ENCODE peak calls at places on chromosome 12, in six cellular contexts. Y is pulmonary artery endothelial cell; O is AG09319; Z is GM03348; N is activated CD8-positive, alpha-beta memory T cell treated with anti-CD3 and anti-CD28 coated beads for 1 hour; G is fibroblast of villous mesenchyme. E is an unnamed sample.

GRCh38 chr12:7555752-7556151 is 52.2 kb upstream of the CD163 start:
- DNase-seq in Y (no peak), O (peak), Z (peak), N (no peak), G (peak), E (no peak)

GRCh38 chr12:46219892-46220655 is 48.8 kb downstream of the SLC38A1 start:
- DNase-seq in Y (peak), O (peak), Z (peak), N (peak), G (peak), E (no peak)

GRCh38 chr12:88272456-88272855 is 130.3 kb downstream of the TMTC3 start:
- DNase-seq in Y (no peak), O (no peak), Z (no peak), N (no peak), G (peak), E (no peak)

GRCh38 chr12:132489078-132489601 is 811 bp upstream of the FBRSL1 start:
- DNase-seq in Y (no peak), O (no peak), Z (no peak), N (no peak), G (peak), E (no peak)

GRCh38 chr12:21337959-21338704 is 3.4 kb upstream of the SLCO1A2 start:
- DNase-seq in Y (no peak), O (no peak), Z (no peak), N (no peak), G (no peak), E (no peak)

GRCh38 chr12:14873440-14874185 is 12.0 kb downstream of the MGP start:
- DNase-seq in Y (no peak), O (no peak), Z (no peak), N (no peak), G (no peak), E (no peak)

GRCh38 chr12:96371787-96372699 is 28.2 kb downstream of the CDK17 start:
- DNase-seq in Y (no peak), O (no peak), Z (no peak), N (no peak), G (no peak), E (no peak)

GRCh38 chr12:15863984-15864383 is 18.2 kb upstream of the STRAP start:
- DNase-seq in Y (no peak), O (no peak), Z (no peak), N (no peak), G (no peak), E (no peak)

GRCh38 chr12:51415931-51416330 is 8.7 kb upstream of the SLC4A8 start:
- DNase-seq in Y (no peak), O (no peak), Z (no peak), N (no peak), G (no peak), E (no peak)

GRCh38 chr12:4324366-4324765 is 3.4 kb downstream of the TIGAR start:
- DNase-seq in Y (no peak), O (no peak), Z (no peak), N (no peak), G (peak), E (no peak)

GRCh38 chr12:128290938-128291337 is 24.0 kb downstream of the TMEM132C start:
- DNase-seq in Y (no peak), O (no peak), Z (no peak), N (no peak), G (no peak), E (no peak)

GRCh38 chr12:104121001-104121400 is 17.0 kb downstream of the NFYB start:
- DNase-seq in Y (peak), O (no peak), Z (peak), N (no peak), G (no peak), E (no peak)

GRCh38 chr12:117134059-117134458 is 34.8 kb upstream of the TESC start:
- DNase-seq in Y (no peak), O (no peak), Z (no peak), N (no peak), G (peak), E (no peak)

GRCh38 chr12:103808239-103808880 is 32.7 kb downstream of the NT5DC3 start:
- DNase-seq in Y (no peak), O (no peak), Z (no peak), N (no peak), G (no peak), E (no peak)

GRCh38 chr12:117968826-117969659 is at the start of gene KSR2:
- DNase-seq in Y (no peak), O (no peak), Z (peak), N (peak), G (no peak), E (peak)

GRCh38 chr12:78209851-78210493 is 379.3 kb downstream of the NAV3 start:
- DNase-seq in Y (no peak), O (no peak), Z (peak), N (no peak), G (peak), E (no peak)

GRCh38 chr12:79124385-79124784 is 259.8 kb downstream of the SYT1 start:
- DNase-seq in Y (no peak), O (no peak), Z (no peak), N (no peak), G (no peak), E (no peak)

GRCh38 chr12:132245521-132246101 is 83.8 kb downstream of the GALNT9 start:
- DNase-seq in Y (no peak), O (no peak), Z (no peak), N (no peak), G (no peak), E (no peak)

E was measured in prostate gland.